ENCODE peak calls at places on chromosome 13, in five cellular contexts. S, V, R, F and W are unnamed samples.

GRCh38 chr13:107374038-107374437 is 806.1 kb upstream of the ARGLU1 start:
- DNase-seq in R (no peak), S (no peak), F (no peak), V (no peak), W (no peak)

GRCh38 chr13:85698236-85698635 is 101.0 kb downstream of the SLITRK6 start:
- DNase-seq in V (no peak), R (no peak), F (no peak), S (no peak), W (no peak)

GRCh38 chr13:85528578-85529215 is 270.5 kb downstream of the SLITRK6 start:
- DNase-seq in F (no peak), V (no peak), S (no peak), R (no peak), W (no peak)

GRCh38 chr13:25602206-25602605 is 230.4 kb downstream of the ATP8A2 start:
- DNase-seq in V (no peak), R (no peak), F (no peak), S (no peak), W (no peak)

GRCh38 chr13:111488466-111489132 is 168.2 kb downstream of the TEX29 start:
- DNase-seq in R (no peak), S (no peak), F (no peak), V (no peak), W (no peak)

GRCh38 chr13:41007359-41008118 is 11.6 kb downstream of the ELF1 start:
- DNase-seq in R (no peak), F (no peak), S (peak; percentile 52), V (no peak), W (no peak)

GRCh38 chr13:90105881-90106496 is 1241.5 kb upstream of the MIR17HG start:
- DNase-seq in S (no peak), V (no peak), F (no peak), R (no peak), W (no peak)

GRCh38 chr13:32695602-32696250 is 109.5 kb downstream of the PDS5B start:
- DNase-seq in F (no peak), R (no peak), V (no peak), S (no peak), W (no peak)

GRCh38 chr13:34364633-34365032 is 546.7 kb downstream of the RFC3 start:
- DNase-seq in F (no peak), R (no peak), V (no peak), S (no peak), W (no peak)

GRCh38 chr13:21015284-21015683 is 46.1 kb downstream of the LATS2 start:
- DNase-seq in F (no peak), R (no peak), S (no peak), V (no peak), W (no peak)

GRCh38 chr13:65064967-65065366 is 2165.2 kb downstream of the PCDH9 start:
- DNase-seq in V (no peak), F (no peak), R (no peak), S (no peak), W (no peak)

GRCh38 chr13:114071991-114072390 is 60.4 kb downstream of the RASA3 start:
- DNase-seq in R (peak; percentile 11), S (no peak), V (no peak), F (peak; percentile 50), W (peak; percentile 13)

GRCh38 chr13:94825507-94825906 is 113.2 kb upstream of the SOX21 start:
- DNase-seq in R (peak; percentile 37), S (no peak), V (peak; percentile 25), F (peak; percentile 90), W (peak; percentile 40)

GRCh38 chr13:70502944-70503343 is 394.7 kb upstream of the KLHL1 start:
- DNase-seq in R (no peak), F (no peak), S (no peak), V (no peak), W (no peak)

GRCh38 chr13:53012707-53013106 is 15.9 kb upstream of the OLFM4 start:
- DNase-seq in R (no peak), V (no peak), S (no peak), F (no peak), W (no peak)

GRCh38 chr13:50133277-50133953 is 118.2 kb downstream of the KCNRG start:
- DNase-seq in R (no peak), V (no peak), F (no peak), S (no peak), W (no peak)

GRCh38 chr13:64723735-64724134 is 2506.4 kb downstream of the PCDH9 start:
- DNase-seq in R (no peak), V (no peak), S (no peak), F (no peak), W (no peak)

GRCh38 chr13:64855506-64855905 is 2374.6 kb downstream of the PCDH9 start:
- DNase-seq in V (no peak), F (no peak), R (no peak), S (no peak), W (no peak)

GRCh38 chr13:43129511-43130130 is 106.2 kb downstream of the DNAJC15 start:
- DNase-seq in V (no peak), S (no peak), R (no peak), F (no peak), W (no peak)

GRCh38 chr13:33125821-33126570 is 109.8 kb downstream of the KL start:
- DNase-seq in S (peak; percentile 1), R (peak; percentile 53), F (peak; percentile 89), V (no peak), W (peak; percentile 64)

GRCh38 chr13:78700121-78700910 is 41.4 kb upstream of the OBI1 start:
- DNase-seq in S (no peak), R (no peak), F (no peak), V (no peak), W (no peak)

GRCh38 chr13:36353001-36353400 is 6.8 kb upstream of the SPART start:
- DNase-seq in S (no peak), R (no peak), F (no peak), V (no peak), W (no peak)

GRCh38 chr13:67117010-67117550 is 113.1 kb downstream of the PCDH9 start:
- DNase-seq in R (no peak), F (no peak), S (no peak), V (no peak), W (no peak)

DNA sequence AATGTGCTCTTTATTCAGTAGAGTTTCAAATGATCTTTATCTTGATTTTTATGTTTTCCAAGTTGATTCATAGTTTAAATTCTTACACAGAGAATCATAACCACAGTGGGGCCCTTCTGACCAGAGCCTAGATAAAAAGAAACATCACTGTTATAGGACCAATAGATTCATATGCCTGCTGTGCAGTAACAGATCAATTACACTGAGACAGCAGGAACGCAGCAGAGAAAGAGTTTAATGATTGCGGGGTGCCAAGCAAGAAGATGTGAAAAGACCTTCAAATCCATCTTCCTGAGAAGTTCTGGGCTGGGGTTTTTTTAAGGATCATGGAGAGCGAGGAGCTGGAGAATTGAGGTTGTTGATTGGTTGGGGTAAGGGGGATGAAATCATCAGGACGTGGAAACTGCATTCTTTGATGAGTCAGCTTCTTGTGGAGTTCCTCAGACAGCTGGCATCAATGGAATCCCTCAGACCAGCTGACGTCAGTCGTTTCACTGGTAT is 346.6 kb downstream of the TBC1D4 start:
- DNase-seq in R (no peak), V (no peak), S (no peak), F (no peak), W (no peak)
- TF ChIP-seq POLR2A in R (no peak), V (no peak), S (no peak), F (no peak), W (no peak)

GRCh38 chr13:30112602-30113435 is 194.5 kb downstream of the KATNAL1 start:
- DNase-seq in R (peak; percentile 67), V (peak; percentile 89), F (peak; percentile 93), S (peak; percentile 66), W (peak; percentile 83)
- TF ChIP-seq EP300 in R (peak; percentile 83), V (peak; percentile 3), F (peak; percentile 66), S (no peak), W (no peak)

DNA sequence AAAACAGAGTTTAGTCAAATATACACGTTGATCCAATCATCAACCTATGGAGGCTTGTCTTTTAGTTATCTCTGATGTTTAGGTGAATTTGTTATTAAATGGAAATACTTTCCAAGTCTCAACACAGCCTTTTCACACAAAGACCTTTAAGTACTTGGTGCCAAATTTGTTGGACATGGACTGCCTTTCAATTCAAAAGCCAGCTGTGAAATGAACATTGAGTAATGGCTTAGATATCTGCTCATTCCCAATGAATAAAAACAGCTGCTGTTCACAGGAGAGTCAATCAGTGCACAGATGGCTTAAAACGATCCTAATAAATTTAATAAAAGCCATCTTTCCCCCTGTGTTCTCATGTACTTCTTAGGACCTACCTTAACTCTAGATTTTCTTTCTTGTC is 19.9 kb upstream of the DHRS12 start:
- DNase-seq in F (no peak), S (no peak), V (no peak), R (no peak), W (no peak)
- H3K27me3 ChIP-seq in F (no peaks in the 10 kb centered on the region), S (peaks cover 3% of the 10 kb centered on the region), V (no peaks in the 10 kb centered on the region), R (no peaks in the 10 kb centered on the region), W (no peaks in the 10 kb centered on the region)

DNA sequence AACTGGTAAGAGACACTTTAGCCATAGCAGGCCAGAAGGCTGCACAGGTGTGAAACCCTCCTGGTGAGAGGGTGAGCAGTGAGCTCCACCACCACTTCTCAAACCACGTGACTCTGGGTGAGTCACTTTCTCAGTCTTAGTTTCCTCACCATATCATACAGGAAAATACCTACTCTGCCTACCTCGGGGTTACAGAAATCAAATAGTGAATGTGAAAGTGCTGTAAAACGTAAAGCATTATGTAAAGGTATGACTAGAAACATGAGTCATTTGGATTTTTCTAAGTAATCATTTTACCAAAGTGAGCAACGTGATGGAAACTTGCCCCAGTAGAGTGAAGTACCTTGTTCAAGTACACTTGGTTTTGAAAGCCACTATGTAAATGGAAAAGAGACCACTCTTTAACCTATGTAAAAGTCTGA is 40.4 kb downstream of the USP12 start:
- DNase-seq in R (no peak), F (no peak), S (peak; percentile 57), V (no peak), W (no peak)
- TF ChIP-seq POLR2A in R (no peak), F (no peak), S (no peak), V (no peak), W (no peak)

GRCh38 chr13:23557733-23558132 is 12.5 kb upstream of the TNFRSF19 start:
- DNase-seq in S (no peak), V (no peak), R (no peak), F (no peak), W (no peak)

GRCh38 chr13:23561261-23561660 is 9.0 kb upstream of the TNFRSF19 start:
- DNase-seq in S (no peak), R (no peak), V (no peak), F (no peak), W (no peak)

GRCh38 chr13:23560571-23561089 is 9.6 kb upstream of the TNFRSF19 start:
- DNase-seq in S (no peak), V (no peak), F (no peak), R (no peak), W (no peak)

GRCh38 chr13:23557043-23557442 is 13.2 kb upstream of the TNFRSF19 start:
- DNase-seq in R (no peak), F (no peak), S (no peak), V (no peak), W (no peak)

DNA sequence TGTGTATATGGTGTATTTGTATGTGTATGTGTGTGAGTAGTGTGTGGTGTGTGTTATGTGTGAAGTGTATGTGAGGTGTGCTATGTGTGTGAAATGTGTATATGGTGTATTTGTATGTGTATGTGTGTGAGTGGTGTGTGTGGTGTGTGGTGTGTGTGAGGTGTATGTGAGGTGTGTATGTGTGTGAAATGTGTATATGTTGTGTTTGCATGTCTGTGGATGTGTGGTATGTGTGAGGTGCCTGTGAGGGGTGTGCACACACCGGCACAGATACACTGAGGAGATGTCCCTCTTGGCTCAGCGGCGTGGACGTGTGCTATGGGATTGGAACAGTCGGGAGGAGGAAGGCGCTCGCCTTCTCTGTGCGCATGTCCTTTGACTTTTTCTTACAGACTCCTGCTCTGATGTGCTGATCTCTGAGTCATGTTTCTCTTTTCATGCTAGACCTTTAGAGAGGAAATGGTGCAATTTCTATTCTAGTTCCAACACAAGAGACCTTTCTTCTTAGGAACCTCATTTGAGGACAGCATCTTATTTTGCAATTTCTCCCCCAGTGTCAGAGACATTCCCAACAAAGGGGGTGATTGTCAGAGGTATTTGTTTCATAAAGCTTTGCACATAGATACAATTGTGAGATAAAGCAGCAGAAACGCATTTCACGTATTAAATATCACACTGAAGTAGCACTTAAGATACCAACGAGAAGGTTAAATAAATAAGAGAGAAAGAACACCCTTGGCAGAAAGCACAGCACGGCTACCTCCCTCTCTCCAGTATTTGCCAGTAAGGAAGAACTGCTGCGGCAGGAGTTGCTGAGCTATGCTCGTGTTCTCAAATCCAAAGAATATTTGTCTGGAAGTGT is 11.3 kb upstream of the TNFRSF19 start:
- DNase-seq in F (peak; percentile 83), R (peak; percentile 45), V (no peak), S (peak; percentile 5), W (peak; percentile 33)
- TF ChIP-seq EP300 in F (no peak), R (peak; percentile 88), V (no peak), S (no peak), W (no peak)